ENCODE peak calls at places on chromosome 4, in four cellular contexts. N is activated CD8-positive, alpha-beta T cell treated with anti-CD3 and anti-CD28 coated beads for 36 hours; C is endothelial cell of umbilical vein; X is lower leg skin. U is an unnamed sample.

GRCh38 chr4:153643406-153644016 is 40.6 kb upstream of the TLR2 start:
- DNase-seq in N (no peak), X (no peak), C (peak; percentile 56), U (peak; percentile 56)

GRCh38 chr4:102439835-102440234 is 61.3 kb upstream of the NFKB1 start:
- DNase-seq in N (no peak), X (peak; percentile 24), C (peak; percentile 11), U (peak; percentile 87)

GRCh38 chr4:72305080-72305479 is 263.9 kb downstream of the ADAMTS3 start:
- DNase-seq in C (no peak), X (no peak), N (no peak), U (no peak)

GRCh38 chr4:2893772-2894171 is 50.1 kb downstream of the ADD1 start:
- DNase-seq in X (no peak), N (no peak), C (peak; percentile 74), U (no peak)

GRCh38 chr4:150355404-150355803 is 226.5 kb upstream of the MAB21L2 start:
- DNase-seq in C (no peak), N (no peak), X (no peak), U (no peak)

GRCh38 chr4:169625886-169626285 is 5.5 kb downstream of the CLCN3 start:
- DNase-seq in X (no peak), N (no peak), C (no peak), U (no peak)

GRCh38 chr4:3432381-3432790 is 9.4 kb upstream of the HGFAC start:
- DNase-seq in C (no peak), N (no peak), X (no peak), U (no peak)

GRCh38 chr4:179353791-179354190 is 1911.6 kb upstream of the AGA start:
- DNase-seq in X (no peak), C (no peak), N (no peak), U (no peak)

GRCh38 chr4:4685810-4686209 is 144.0 kb upstream of the STX18 start:
- DNase-seq in X (no peak), N (no peak), C (no peak), U (no peak)

GRCh38 chr4:80307774-80308465 is 27.6 kb upstream of the CFAP299 start:
- DNase-seq in C (no peak), N (no peak), X (no peak), U (peak; percentile 79)

GRCh38 chr4:139077567-139078355 is 62.2 kb downstream of the NOCT start:
- DNase-seq in X (no peak), N (no peak), C (no peak), U (no peak)

GRCh38 chr4:149836546-149836945 is 20.9 kb upstream of the IQCM start:
- DNase-seq in N (no peak), C (no peak), X (no peak), U (peak; percentile 26)

GRCh38 chr4:178148106-178148505 is 705.9 kb upstream of the AGA start:
- DNase-seq in N (no peak), X (no peak), C (no peak), U (no peak)

GRCh38 chr4:134636332-134637055 is 434.9 kb upstream of the PABPC4L start:
- DNase-seq in N (no peak), C (peak; percentile 5), X (no peak), U (no peak)

GRCh38 chr4:158302076-158302866 is 92.0 kb downstream of the TMEM144 start:
- DNase-seq in N (no peak), C (peak; percentile 76), X (peak; percentile 54), U (peak; percentile 88)

GRCh38 chr4:122500852-122501501 is 44.5 kb upstream of the IL2 start:
- DNase-seq in C (peak; percentile 75), X (no peak), N (no peak), U (peak; percentile 21)

GRCh38 chr4:184649971-184650855 is 675 bp downstream of the PRIMPOL start:
- DNase-seq in C (peak; percentile 71), N (peak; percentile 33), X (no peak), U (peak; percentile 63)

GRCh38 chr4:55768291-55768690 is 51.3 kb upstream of the EXOC1L start:
- DNase-seq in C (peak; percentile 57), N (no peak), X (no peak), U (peak; percentile 92)

GRCh38 chr4:126890383-126890782 is 742.4 kb upstream of the INTU start:
- DNase-seq in C (no peak), N (no peak), X (no peak), U (no peak)

GRCh38 chr4:73701116-73701515 is 39.3 kb upstream of the CXCL8 start:
- DNase-seq in C (no peak), X (no peak), N (no peak), U (peak; percentile 18)

U was measured in fibroblast of mammary gland.